ENCODE peak calls at places on chromosomes 4 and X, in six cellular contexts. D is cardiac fibroblast, Z is GM23338, M is upper lobe of right lung, H is body of pancreas, B is sigmoid colon. J is an unnamed sample.

GRCh38 chr4:82223715-82224114 is 150.1 kb downstream of the HNRNPD start:
- DNase-seq in D (no peak), Z (peak; percentile 70), M (no peak), H (no peak), B (peak; percentile 67), J (no peak)

GRCh38 chrX:69503835-69504625 is at the start of gene NALF2:
- DNase-seq in D (peak; percentile 43), Z (peak; percentile 80), M (peak; percentile 75), H (peak; percentile 59), B (peak; percentile 70), J (peak; percentile 71)

GRCh38 chr4:118270492-118270891 is 82.3 kb downstream of the PRSS12 start:
- DNase-seq in D (peak; percentile 74), Z (peak; percentile 78), M (no peak), H (no peak), B (no peak), J (no peak)

GRCh38 chr4:186191266-186192067 is at the start of gene CYP4V2:
- DNase-seq in D (peak; percentile 80), Z (peak; percentile 88), M (peak; percentile 94), H (peak; percentile 83), B (peak; percentile 91), J (peak; percentile 70)

GRCh38 chr4:24603343-24603742 is 19.0 kb upstream of the DHX15 start:
- DNase-seq in D (no peak), Z (no peak), M (no peak), H (no peak), B (no peak), J (no peak)

GRCh38 chr4:80069837-80070788 is 2.9 kb downstream of the ANTXR2 start:
- DNase-seq in D (peak; percentile 64), Z (no peak), M (no peak), H (no peak), B (no peak), J (no peak)

GRCh38 chr4:141636077-141636770 is at the start of gene IL15:
- DNase-seq in D (peak; percentile 70), Z (peak; percentile 84), M (peak; percentile 87), H (peak; percentile 71), B (peak; percentile 79), J (peak; percentile 78)

GRCh38 chr4:101953949-101954348 is 163.4 kb downstream of the BANK1 start:
- DNase-seq in D (peak; percentile 81), Z (peak; percentile 92), M (no peak), H (no peak), B (no peak), J (peak; percentile 23)

GRCh38 chr4:8688041-8688907 is 95.7 kb downstream of the CPZ start:
- DNase-seq in D (peak; percentile 10), Z (peak; percentile 86), M (peak; percentile 65), H (no peak), B (peak; percentile 48), J (peak; percentile 42)

GRCh38 chr4:76640252-76640925 is 205.4 kb downstream of the SHROOM3 start:
- DNase-seq in D (no peak), Z (peak; percentile 29), M (peak; percentile 79), H (peak; percentile 62), B (no peak), J (no peak)
- TF ChIP-seq CTCF in D (no peak), Z (no peak), M (no peak), H (no peak), B (no peak), J (no peak)

GRCh38 chr4:37138019-37138653 is 106.4 kb upstream of the NWD2 start:
- DNase-seq in D (no peak), Z (no peak), M (no peak), H (no peak), B (no peak), J (no peak)

GRCh38 chr4:37130465-37130864 is 114.1 kb upstream of the NWD2 start:
- DNase-seq in D (no peak), Z (no peak), M (no peak), H (no peak), B (no peak), J (no peak)

DNA sequence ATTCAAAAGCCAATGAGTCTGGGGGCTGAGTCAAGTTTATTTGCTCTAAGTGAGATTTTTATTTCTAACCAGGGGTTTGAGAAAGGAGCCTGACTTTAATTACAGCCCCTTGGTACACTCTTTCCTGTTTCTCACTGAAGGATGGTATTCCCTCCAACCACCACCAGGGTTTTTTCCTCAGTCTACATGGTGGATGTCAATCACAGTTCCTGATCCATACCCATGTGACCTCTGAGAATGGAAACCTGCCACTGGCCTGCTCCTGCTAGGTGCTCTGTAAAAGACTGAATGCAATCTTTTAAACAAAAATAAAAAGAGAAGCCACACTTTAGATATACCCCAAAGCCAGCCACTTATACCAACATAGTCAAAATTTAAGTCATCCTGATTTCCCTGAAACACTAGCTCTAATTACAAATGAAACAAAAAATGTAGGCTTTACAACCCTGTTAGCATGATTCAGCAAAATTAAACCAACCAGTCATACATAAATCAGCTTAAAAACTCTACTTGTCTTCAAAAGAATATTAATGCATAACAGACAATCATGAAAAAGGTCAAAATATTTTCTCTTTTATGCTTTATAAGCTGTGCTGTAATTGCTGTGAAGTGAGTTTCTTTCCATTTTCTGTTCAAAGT is 112.1 kb upstream of the NWD2 start:
- DNase-seq in D (no peak), Z (peak; percentile 57), M (no peak), H (no peak), B (no peak), J (no peak)
- TF ChIP-seq CTCF in D (no peak), Z (peak; percentile 47), M (no peak), H (no peak), B (no peak), J (no peak)

GRCh38 chr4:181578911-181579310 is 664.3 kb upstream of the TENM3 start:
- DNase-seq in D (no peak), Z (no peak), M (no peak), H (no peak), B (no peak), J (no peak)

GRCh38 chr4:181582595-181582994 is 660.6 kb upstream of the TENM3 start:
- DNase-seq in D (no peak), Z (peak; percentile 62), M (no peak), H (no peak), B (no peak), J (no peak)
- TF ChIP-seq CTCF in D (peak; percentile 9), Z (peak; percentile 69), M (no peak), H (no peak), B (no peak), J (no peak)

GRCh38 chrX:102599950-102600579 is 750 bp downstream of the ARMCX5 start:
- DNase-seq in D (peak; percentile 30), Z (peak; percentile 0), M (no peak), H (no peak), B (no peak), J (no peak)
- TF ChIP-seq CTCF in D (peak; percentile 3), Z (no peak), M (no peak), H (no peak), B (no peak), J (no peak)

DNA sequence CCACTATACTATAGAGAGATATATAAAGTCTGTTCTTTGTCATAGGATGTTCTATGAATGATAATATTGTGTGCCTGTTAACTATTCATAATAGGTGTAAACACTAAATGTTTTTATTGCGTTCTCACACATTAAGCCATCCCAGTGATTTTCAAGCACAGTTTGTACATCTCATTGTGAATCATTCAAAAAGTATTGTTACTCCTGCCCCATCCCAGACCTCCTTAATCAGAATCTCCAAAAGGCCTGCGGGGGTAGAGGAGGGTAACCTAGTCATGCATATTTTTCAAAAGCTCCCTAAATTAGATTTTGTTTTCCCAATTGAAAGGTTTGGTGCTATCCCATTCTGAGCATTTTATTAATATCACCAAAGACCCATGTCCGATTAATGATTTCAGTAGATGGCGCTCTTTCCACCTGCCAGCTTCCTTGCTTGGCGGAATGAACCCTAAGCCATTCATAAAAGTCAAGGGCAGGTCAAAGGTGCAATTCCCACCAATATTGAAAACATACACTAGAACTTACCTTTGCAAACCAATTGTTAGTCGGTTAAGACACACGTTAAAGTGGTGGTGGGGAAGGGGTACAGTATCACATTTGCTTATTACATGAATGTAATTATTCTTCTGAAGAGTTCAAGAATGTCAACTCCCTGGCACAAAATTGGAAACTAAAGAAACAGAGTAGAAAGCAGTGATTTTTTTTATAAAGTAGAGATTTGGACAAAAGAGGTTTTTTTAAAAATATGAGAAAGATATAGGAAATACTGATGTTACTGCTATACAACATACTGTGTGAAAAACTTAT is 5.8 kb upstream of the TET2 start:
- DNase-seq in D (peak; percentile 51), Z (peak; percentile 68), M (no peak), H (peak; percentile 20), B (no peak), J (no peak)
- TF ChIP-seq CTCF in D (peak; percentile 55), Z (peak; percentile 82), M (peak; percentile 70), H (peak; percentile 73), B (no peak), J (peak; percentile 64)

DNA sequence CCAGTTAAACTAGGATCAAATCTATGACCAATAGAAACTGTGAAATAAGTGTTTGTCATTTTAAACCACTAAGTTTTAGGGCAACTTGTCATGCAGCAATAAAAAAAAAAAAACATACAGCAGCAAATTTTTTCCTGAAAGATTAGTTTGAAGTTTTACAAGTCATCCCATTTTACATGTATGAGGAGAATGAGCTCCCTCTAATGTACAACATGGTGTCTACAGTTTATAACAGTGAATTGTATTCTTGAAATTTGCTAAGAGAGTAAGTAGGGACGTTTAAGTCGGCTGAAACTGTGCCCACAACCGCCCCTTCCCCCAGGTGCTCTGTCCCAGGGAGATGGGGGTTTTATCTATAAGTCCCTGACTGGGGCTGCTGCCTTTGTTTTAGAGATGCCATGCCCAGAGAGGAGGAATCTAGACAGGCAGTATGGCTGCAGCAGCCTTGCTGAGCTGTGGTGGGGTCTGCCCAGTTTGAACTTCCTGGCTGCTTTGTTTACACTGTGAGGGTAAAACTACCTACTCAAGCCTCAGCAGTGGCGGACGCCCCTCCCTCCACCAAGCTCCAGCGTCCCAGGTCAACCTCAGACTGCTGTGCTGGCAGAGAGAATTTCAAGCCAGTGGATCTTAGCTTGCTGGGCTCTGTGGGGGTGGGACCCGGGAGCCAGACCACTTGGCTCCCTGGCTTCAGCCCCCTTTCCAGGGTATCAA is 499.3 kb upstream of the CT83 start:
- DNase-seq in D (peak; percentile 0), Z (peak; percentile 8), M (no peak), H (no peak), B (no peak), J (no peak)
- TF ChIP-seq CTCF in D (no peak), Z (peak; percentile 17), M (peak; percentile 11), H (no peak), B (no peak), J (peak; percentile 23)

J was measured in RWPE2.